ENCODE peak calls at places on chromosomes 7 and 10, in five cellular contexts. One of them, this sample, is unnamed.

GRCh38 chr7:17005277-17005676 is 123.5 kb upstream of the AGR3 start:
- DNase-seq in SHP77: no peak
- DNase-seq in PC-9: no peak
- DNase-seq in anterior cingulate cortex: no peak
- DNase-seq in bronchial epithelial cell: no peak
- DNase-seq in this sample: no peak

GRCh38 chr7:54781356-54781912 is 22.4 kb upstream of the SEC61G start:
- DNase-seq in SHP77: no peak
- DNase-seq in PC-9: no peak
- DNase-seq in anterior cingulate cortex: no peak
- DNase-seq in bronchial epithelial cell: no peak
- DNase-seq in this sample: no peak

GRCh38 chr7:37284805-37285211 is 163.9 kb downstream of the ELMO1 start:
- DNase-seq in SHP77: peak
- DNase-seq in PC-9: peak
- DNase-seq in anterior cingulate cortex: peak
- DNase-seq in bronchial epithelial cell: peak
- DNase-seq in this sample: no peak

GRCh38 chr10:115861864-115862263 is 411.1 kb downstream of the GFRA1 start:
- DNase-seq in SHP77: no peak
- DNase-seq in PC-9: no peak
- DNase-seq in anterior cingulate cortex: no peak
- DNase-seq in bronchial epithelial cell: peak
- DNase-seq in this sample: peak

GRCh38 chr7:24757799-24758275 is 573 bp upstream of the GSDME start:
- DNase-seq in SHP77: no peak
- DNase-seq in PC-9: no peak
- DNase-seq in anterior cingulate cortex: no peak
- DNase-seq in bronchial epithelial cell: peak
- DNase-seq in this sample: no peak

GRCh38 chr10:71600856-71601255 is 118.7 kb downstream of the C10orf105 start:
- DNase-seq in SHP77: no peak
- DNase-seq in PC-9: no peak
- DNase-seq in anterior cingulate cortex: no peak
- DNase-seq in bronchial epithelial cell: peak
- DNase-seq in this sample: no peak

GRCh38 chr7:23654508-23654907 is 25.5 kb upstream of the FAM221A start:
- DNase-seq in SHP77: peak
- DNase-seq in PC-9: peak
- DNase-seq in anterior cingulate cortex: no peak
- DNase-seq in bronchial epithelial cell: peak
- DNase-seq in this sample: no peak

GRCh38 chr10:122487231-122487765 is 25.9 kb downstream of the HTRA1 start:
- DNase-seq in SHP77: peak
- DNase-seq in PC-9: no peak
- DNase-seq in anterior cingulate cortex: peak
- DNase-seq in bronchial epithelial cell: peak
- DNase-seq in this sample: no peak

GRCh38 chr7:27110163-27110976 is 7.9 kb upstream of the HOXA2 start:
- DNase-seq in SHP77: no peak
- DNase-seq in PC-9: peak
- DNase-seq in anterior cingulate cortex: no peak
- DNase-seq in bronchial epithelial cell: no peak
- DNase-seq in this sample: peak

GRCh38 chr10:1123972-1124371 is 67.8 kb downstream of the WDR37 start:
- DNase-seq in SHP77: no peak
- DNase-seq in PC-9: no peak
- DNase-seq in anterior cingulate cortex: no peak
- DNase-seq in bronchial epithelial cell: no peak
- DNase-seq in this sample: no peak

GRCh38 chr7:133545613-133546012 is 292.7 kb downstream of the EXOC4 start:
- DNase-seq in SHP77: no peak
- DNase-seq in PC-9: no peak
- DNase-seq in anterior cingulate cortex: no peak
- DNase-seq in bronchial epithelial cell: peak
- DNase-seq in this sample: peak

GRCh38 chr7:146736446-146737190 is 620.0 kb downstream of the CNTNAP2 start:
- DNase-seq in SHP77: peak
- DNase-seq in PC-9: no peak
- DNase-seq in anterior cingulate cortex: no peak
- DNase-seq in bronchial epithelial cell: peak
- DNase-seq in this sample: no peak

GRCh38 chr10:4686644-4686996 is 139.4 kb upstream of the AKR1E2 start:
- DNase-seq in SHP77: no peak
- DNase-seq in PC-9: no peak
- DNase-seq in anterior cingulate cortex: no peak
- DNase-seq in bronchial epithelial cell: peak
- DNase-seq in this sample: no peak

GRCh38 chr7:130065500-130066152 is 4.7 kb upstream of the KLHDC10 start:
- DNase-seq in SHP77: no peak
- DNase-seq in PC-9: no peak
- DNase-seq in anterior cingulate cortex: no peak
- DNase-seq in bronchial epithelial cell: no peak
- DNase-seq in this sample: no peak

GRCh38 chr10:1110674-1111119 is 54.5 kb downstream of the WDR37 start:
- DNase-seq in SHP77: no peak
- DNase-seq in PC-9: peak
- DNase-seq in anterior cingulate cortex: no peak
- DNase-seq in bronchial epithelial cell: no peak
- DNase-seq in this sample: no peak

GRCh38 chr7:157295338-157295737 is 41.5 kb upstream of the DNAJB6 start:
- DNase-seq in SHP77: no peak
- DNase-seq in PC-9: no peak
- DNase-seq in anterior cingulate cortex: no peak
- DNase-seq in bronchial epithelial cell: no peak
- DNase-seq in this sample: no peak

GRCh38 chr10:52440612-52441285 is 126.7 kb downstream of the DKK1 start:
- DNase-seq in SHP77: no peak
- DNase-seq in PC-9: no peak
- DNase-seq in anterior cingulate cortex: no peak
- DNase-seq in bronchial epithelial cell: no peak
- DNase-seq in this sample: no peak

GRCh38 chr7:106773228-106773627 is 91.9 kb upstream of the PIK3CG start:
- DNase-seq in SHP77: no peak
- DNase-seq in PC-9: peak
- DNase-seq in anterior cingulate cortex: no peak
- DNase-seq in bronchial epithelial cell: no peak
- DNase-seq in this sample: no peak

GRCh38 chr10:71334228-71334791 is 15.3 kb downstream of the SLC29A3 start:
- DNase-seq in SHP77: no peak
- DNase-seq in PC-9: peak
- DNase-seq in anterior cingulate cortex: no peak
- DNase-seq in bronchial epithelial cell: no peak
- DNase-seq in this sample: no peak

GRCh38 chr7:35004531-35005096 is 32.7 kb downstream of the DPY19L1 start:
- DNase-seq in SHP77: peak
- DNase-seq in PC-9: peak
- DNase-seq in anterior cingulate cortex: no peak
- DNase-seq in bronchial epithelial cell: peak
- DNase-seq in this sample: no peak

GRCh38 chr10:8042864-8043568 is 11.5 kb upstream of the GATA3 start:
- DNase-seq in SHP77: no peak
- DNase-seq in PC-9: no peak
- DNase-seq in anterior cingulate cortex: no peak
- DNase-seq in bronchial epithelial cell: no peak
- DNase-seq in this sample: no peak

GRCh38 chr7:158751199-158751598 is 46.6 kb upstream of the NCAPG2 start:
- DNase-seq in SHP77: no peak
- DNase-seq in PC-9: no peak
- DNase-seq in anterior cingulate cortex: no peak
- DNase-seq in bronchial epithelial cell: no peak
- DNase-seq in this sample: no peak

GRCh38 chr7:68020102-68020501 is 1023.5 kb downstream of the TYW1 start:
- DNase-seq in SHP77: no peak
- DNase-seq in PC-9: no peak
- DNase-seq in anterior cingulate cortex: no peak
- DNase-seq in bronchial epithelial cell: no peak
- DNase-seq in this sample: no peak

GRCh38 chr7:18420758-18421157 is 74.8 kb upstream of the HDAC9 start:
- DNase-seq in SHP77: no peak
- DNase-seq in PC-9: no peak
- DNase-seq in anterior cingulate cortex: no peak
- DNase-seq in bronchial epithelial cell: peak
- DNase-seq in this sample: no peak

GRCh38 chr7:55060690-55061414 is 42.0 kb downstream of the EGFR start:
- DNase-seq in SHP77: no peak
- DNase-seq in PC-9: no peak
- DNase-seq in anterior cingulate cortex: no peak
- DNase-seq in bronchial epithelial cell: no peak
- DNase-seq in this sample: no peak

GRCh38 chr7:158863611-158864506 is 7.5 kb downstream of the DYNC2I1 start:
- DNase-seq in SHP77: no peak
- DNase-seq in PC-9: peak
- DNase-seq in anterior cingulate cortex: peak
- DNase-seq in bronchial epithelial cell: peak
- DNase-seq in this sample: no peak

GRCh38 chr10:45080321-45080720 is 79.6 kb downstream of the ZNF22 start:
- DNase-seq in SHP77: no peak
- DNase-seq in PC-9: no peak
- DNase-seq in anterior cingulate cortex: no peak
- DNase-seq in bronchial epithelial cell: no peak
- DNase-seq in this sample: no peak

GRCh38 chr7:154372106-154372505 is 319.9 kb downstream of the DPP6 start:
- DNase-seq in SHP77: no peak
- DNase-seq in PC-9: no peak
- DNase-seq in anterior cingulate cortex: no peak
- DNase-seq in bronchial epithelial cell: no peak
- DNase-seq in this sample: no peak

GRCh38 chr7:134044682-134045081 is 82.5 kb upstream of the LRGUK start:
- DNase-seq in SHP77: no peak
- DNase-seq in PC-9: no peak
- DNase-seq in anterior cingulate cortex: no peak
- DNase-seq in bronchial epithelial cell: peak
- DNase-seq in this sample: no peak

GRCh38 chr10:55426138-55426537 is 625.1 kb upstream of the PCDH15 start:
- DNase-seq in SHP77: no peak
- DNase-seq in PC-9: no peak
- DNase-seq in anterior cingulate cortex: no peak
- DNase-seq in bronchial epithelial cell: no peak
- DNase-seq in this sample: no peak

GRCh38 chr7:7820409-7820808 is 102.0 kb upstream of the RPA3 start:
- DNase-seq in SHP77: no peak
- DNase-seq in PC-9: no peak
- DNase-seq in anterior cingulate cortex: no peak
- DNase-seq in bronchial epithelial cell: no peak
- DNase-seq in this sample: no peak

GRCh38 chr10:72011016-72011415 is 46.8 kb downstream of the CHST3 start:
- DNase-seq in SHP77: no peak
- DNase-seq in PC-9: no peak
- DNase-seq in anterior cingulate cortex: no peak
- DNase-seq in bronchial epithelial cell: no peak
- DNase-seq in this sample: no peak